ENCODE peak calls at places on chromosomes 3 and 15, in five cellular contexts. C is caudate nucleus, D is HepG2, B is Peyer's patch, H is Panc1. V is an unnamed sample.

GRCh38 chr3:56970401-56971002 is 90.0 kb upstream of the SPATA12 start:
- DNase-seq in D (no peak), C (peak), B (no peak), H (no peak), V (no peak)

GRCh38 chr3:172298247-172298646 is 150.0 kb downstream of the GHSR start:
- DNase-seq in B (no peak), D (no peak), C (no peak), H (no peak), V (no peak)

GRCh38 chr3:35393916-35394315 is 245.4 kb upstream of the ARPP21 start:
- DNase-seq in C (no peak), D (no peak), B (no peak), H (no peak), V (no peak)

GRCh38 chr3:197008436-197009209 is 21.0 kb downstream of the MELTF start:
- DNase-seq in C (no peak), B (no peak), D (no peak), H (no peak), V (no peak)

GRCh38 chr15:72492733-72493132 is 18.6 kb downstream of the ARIH1 start:
- DNase-seq in C (no peak), B (no peak), H (no peak), D (no peak), V (no peak)

GRCh38 chr3:193816656-193817311 is 223.8 kb downstream of the OPA1 start:
- DNase-seq in B (peak), D (no peak), H (no peak), C (peak), V (no peak)

GRCh38 chr15:51601801-51602200 is 20.8 kb downstream of the DMXL2 start:
- DNase-seq in C (no peak), D (no peak), B (no peak), H (no peak), V (no peak)

GRCh38 chr3:188469228-188469885 is 315.4 kb downstream of the LPP start:
- DNase-seq in B (no peak), H (no peak), D (no peak), C (no peak), V (no peak)

GRCh38 chr3:161649900-161650484 is 153.4 kb downstream of the OTOL1 start:
- DNase-seq in D (no peak), C (no peak), B (no peak), H (no peak), V (no peak)

GRCh38 chr3:52846427-52846983 is 11.7 kb upstream of the MUSTN1 start:
- DNase-seq in B (no peak), C (no peak), H (no peak), D (no peak), V (no peak)

GRCh38 chr3:52847241-52847640 is 12.4 kb upstream of the MUSTN1 start:
- DNase-seq in H (no peak), D (no peak), C (no peak), B (peak), V (no peak)

GRCh38 chr3:52844290-52844985 is 9.6 kb upstream of the MUSTN1 start:
- DNase-seq in D (peak), H (no peak), B (peak), C (no peak), V (no peak)

GRCh38 chr3:52845157-52845556 is 10.3 kb upstream of the MUSTN1 start:
- DNase-seq in H (no peak), D (peak), C (peak), B (no peak), V (no peak)

DNA sequence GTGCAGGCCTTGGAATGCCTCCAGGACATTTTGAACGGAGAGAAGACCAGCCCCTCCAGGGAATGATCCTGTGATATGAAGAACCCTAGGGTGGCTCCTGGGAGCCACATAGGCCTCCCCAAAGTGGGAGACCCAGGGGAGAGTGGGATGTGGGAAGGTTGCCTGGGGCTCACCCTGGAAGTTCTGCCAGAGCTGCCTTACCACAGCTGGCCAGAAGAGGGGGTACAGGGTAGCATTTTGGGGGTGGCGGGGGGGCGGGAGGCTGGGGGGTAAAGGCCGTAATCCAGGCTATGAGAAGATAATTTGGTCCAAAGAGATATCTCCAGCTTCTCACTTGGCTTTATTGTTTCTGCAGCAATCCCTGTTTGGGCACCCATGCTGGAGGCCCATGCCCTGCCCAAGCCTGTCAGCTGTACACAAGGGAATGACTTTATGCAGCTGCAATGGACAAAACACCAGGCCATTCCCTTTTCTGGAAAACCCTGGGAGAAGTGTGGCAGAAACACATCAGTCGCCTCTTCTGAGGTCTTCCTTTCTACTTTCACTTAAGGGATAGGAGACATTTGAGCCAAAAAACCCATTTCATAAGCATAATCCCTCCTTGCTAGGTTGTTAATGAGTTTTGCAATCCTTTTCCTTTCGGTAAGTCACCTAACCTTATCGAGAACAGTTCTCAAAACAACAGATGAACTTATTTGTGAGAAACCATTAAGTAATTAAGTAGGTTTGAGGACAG is 11.0 kb upstream of the MUSTN1 start:
- DNase-seq in H (no peak), D (no peak), B (peak), C (peak), V (no peak)
- H3K27ac ChIP-seq in H (no peak), D (no peak), B (peak), C (peak), V (peak)

DNA sequence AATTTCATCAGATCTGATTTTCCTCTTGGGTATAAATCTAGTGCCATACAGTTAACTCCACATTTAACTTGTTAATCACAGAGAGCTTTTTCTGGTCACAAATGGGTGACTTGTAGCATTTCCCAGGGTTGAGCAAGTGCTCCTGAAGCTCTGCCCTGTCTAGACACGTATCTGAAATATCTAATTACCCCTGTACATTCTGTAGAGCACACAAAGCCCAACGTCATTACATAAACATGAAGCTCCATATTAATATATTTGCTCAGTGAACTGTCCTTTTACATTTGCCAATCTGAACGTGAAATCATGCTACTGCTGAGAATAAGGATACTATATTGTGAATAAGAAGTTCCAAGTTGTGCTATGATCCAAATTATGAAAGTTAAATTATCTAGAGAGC is 49.0 kb downstream of the THBS1 start:
- DNase-seq in H (no peak), B (no peak), C (no peak), D (no peak), V (no peak)
- H3K27ac ChIP-seq in H (no peak), B (peak), C (no peak), D (no peak), V (no peak)

GRCh38 chr3:58490860-58491501 is 915 bp upstream of the KCTD6 start:
- DNase-seq in D (no peak), C (no peak), B (peak), H (no peak), V (no peak)
- H3K27ac ChIP-seq in D (peak), C (peak), B (peak), H (peak), V (peak)

GRCh38 chr3:58999779-59000170 is 50.0 kb downstream of the CFAP20DC start:
- DNase-seq in C (no peak), H (no peak), D (no peak), B (no peak), V (no peak)

GRCh38 chr3:59001675-59002074 is 48.1 kb downstream of the CFAP20DC start:
- DNase-seq in H (no peak), C (no peak), D (no peak), B (no peak), V (no peak)

GRCh38 chr3:58998476-58999117 is 51.2 kb downstream of the CFAP20DC start:
- DNase-seq in B (no peak), H (peak), C (peak), D (no peak), V (no peak)

GRCh38 chr3:58996730-58997129 is 53.1 kb downstream of the CFAP20DC start:
- DNase-seq in B (no peak), H (no peak), D (no peak), C (no peak), V (no peak)

GRCh38 chr3:58999134-58999778 is 50.6 kb downstream of the CFAP20DC start:
- DNase-seq in C (no peak), D (no peak), B (no peak), H (no peak), V (no peak)
- H3K27ac ChIP-seq in C (no peak), D (no peak), B (no peak), H (no peak), V (no peak)

GRCh38 chr3:49539659-49540560 is 14.4 kb upstream of the BSN start:
- DNase-seq in H (peak), B (peak), D (peak), C (peak), V (peak)
- H3K27ac ChIP-seq in H (peak), B (peak), D (peak), C (peak), V (peak)

DNA sequence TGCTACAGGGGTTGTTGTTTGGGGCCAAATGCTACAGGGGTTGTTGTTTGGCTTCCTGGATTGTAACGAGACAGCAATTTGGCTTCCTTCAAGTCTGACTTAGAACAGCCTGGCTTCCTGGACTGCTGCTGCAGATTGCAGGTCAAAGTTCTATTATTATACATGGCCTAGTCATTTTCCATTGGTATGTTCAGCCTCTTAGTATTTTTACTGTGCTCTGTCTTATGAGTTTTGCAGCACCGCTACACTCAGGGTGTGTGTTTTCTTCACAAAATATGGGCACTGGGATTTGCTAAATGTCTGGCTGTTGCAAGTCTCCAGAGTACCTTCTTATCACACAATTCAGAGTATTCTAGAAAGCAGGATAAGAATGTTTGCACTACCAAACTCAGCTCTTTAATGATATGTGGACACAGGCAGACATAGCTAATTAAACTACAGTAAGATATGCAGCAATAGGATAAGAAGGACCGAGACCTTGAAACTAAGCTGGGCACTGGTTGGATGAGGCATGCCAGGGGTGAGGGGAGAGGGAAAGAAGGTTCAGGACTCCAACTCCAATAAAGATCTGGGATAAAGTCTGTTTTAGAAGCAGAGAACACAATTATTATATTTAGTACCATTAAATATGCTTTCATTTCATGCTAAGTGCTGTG is 203.0 kb upstream of the PDZRN3 start:
- DNase-seq in H (no peak), C (no peak), D (no peak), B (peak), V (no peak)
- H3K27ac ChIP-seq in H (no peak), C (no peak), D (no peak), B (peak), V (no peak)

GRCh38 chr3:12962292-12962691 is 110.9 kb downstream of the IQSEC1 start:
- DNase-seq in C (no peak), D (no peak), H (no peak), B (no peak), V (no peak)

GRCh38 chr3:12965999-12966846 is 107.0 kb downstream of the IQSEC1 start:
- DNase-seq in H (no peak), C (peak), D (no peak), B (no peak), V (no peak)

GRCh38 chr3:12963184-12963868 is 109.9 kb downstream of the IQSEC1 start:
- DNase-seq in B (no peak), D (no peak), C (no peak), H (no peak), V (no peak)

GRCh38 chr3:12964713-12965612 is 108.3 kb downstream of the IQSEC1 start:
- DNase-seq in H (no peak), D (peak), C (no peak), B (no peak), V (no peak)

GRCh38 chr3:12963869-12964712 is 109.1 kb downstream of the IQSEC1 start:
- DNase-seq in D (peak), C (no peak), B (no peak), H (no peak), V (no peak)
- H3K27ac ChIP-seq in D (peak), C (peak), B (peak), H (no peak), V (peak)

GRCh38 chr3:15673536-15673935 is 72.0 kb downstream of the BTD start:
- DNase-seq in B (no peak), D (no peak), H (no peak), C (no peak), V (no peak)
- H3K27ac ChIP-seq in B (no peak), D (no peak), H (peak), C (peak), V (no peak)

GRCh38 chr3:15685927-15686326 is 84.4 kb downstream of the BTD start:
- DNase-seq in H (no peak), B (no peak), C (no peak), D (peak), V (no peak)
- H3K27ac ChIP-seq in H (peak), B (no peak), C (no peak), D (no peak), V (no peak)